ENCODE peak calls at places on chromosome 14, in ten cellular contexts. Q, W, X, R, Y, Z, P, T, F and H are unnamed samples.

GRCh38 chr14:49692895-49693737 is at the start of gene KLHDC1:
- DNase-seq in Q (peak), Z (peak), W (peak), Y (peak), X (peak), R (peak), P (peak), F (peak), T (peak), H (peak)

GRCh38 chr14:51653096-51653814 is 1.5 kb downstream of the FRMD6 start:
- DNase-seq in F (no peak), X (no peak), Y (no peak), W (peak), P (peak), Z (peak), R (peak), T (peak), Q (peak), H (peak)

GRCh38 chr14:77120771-77121743 is 20.5 kb downstream of the ZDHHC22 start:
- DNase-seq in T (no peak), W (no peak), X (no peak), P (no peak), Y (no peak), F (no peak), R (no peak), Q (no peak), Z (no peak), H (no peak)

GRCh38 chr14:76948213-76948947 is 80.1 kb downstream of the IRF2BPL start:
- DNase-seq in W (peak), Y (no peak), Z (no peak), X (no peak), P (no peak), T (no peak), F (no peak), Q (no peak), R (no peak), H (no peak)

GRCh38 chr14:56268653-56269052 is 150.4 kb downstream of the PELI2 start:
- DNase-seq in R (no peak), Y (no peak), Z (no peak), T (no peak), W (no peak), Q (no peak), F (no peak), P (no peak), X (no peak), H (no peak)

GRCh38 chr14:65360144-65360784 is 52.3 kb upstream of the FUT8 start:
- DNase-seq in X (no peak), Q (no peak), Y (no peak), W (no peak), P (no peak), F (no peak), R (no peak), Z (no peak), T (peak), H (no peak)

GRCh38 chr14:100103261-100104005 is 38.2 kb downstream of the EVL start:
- DNase-seq in F (no peak), R (no peak), T (peak), X (no peak), Q (peak), P (no peak), W (no peak), Z (no peak), Y (no peak), H (no peak)

GRCh38 chr14:49770212-49770817 is 2.4 kb downstream of the KLHDC2 start:
- DNase-seq in X (no peak), Z (peak), Y (no peak), T (no peak), W (no peak), F (no peak), Q (peak), P (peak), R (no peak), H (no peak)

DNA sequence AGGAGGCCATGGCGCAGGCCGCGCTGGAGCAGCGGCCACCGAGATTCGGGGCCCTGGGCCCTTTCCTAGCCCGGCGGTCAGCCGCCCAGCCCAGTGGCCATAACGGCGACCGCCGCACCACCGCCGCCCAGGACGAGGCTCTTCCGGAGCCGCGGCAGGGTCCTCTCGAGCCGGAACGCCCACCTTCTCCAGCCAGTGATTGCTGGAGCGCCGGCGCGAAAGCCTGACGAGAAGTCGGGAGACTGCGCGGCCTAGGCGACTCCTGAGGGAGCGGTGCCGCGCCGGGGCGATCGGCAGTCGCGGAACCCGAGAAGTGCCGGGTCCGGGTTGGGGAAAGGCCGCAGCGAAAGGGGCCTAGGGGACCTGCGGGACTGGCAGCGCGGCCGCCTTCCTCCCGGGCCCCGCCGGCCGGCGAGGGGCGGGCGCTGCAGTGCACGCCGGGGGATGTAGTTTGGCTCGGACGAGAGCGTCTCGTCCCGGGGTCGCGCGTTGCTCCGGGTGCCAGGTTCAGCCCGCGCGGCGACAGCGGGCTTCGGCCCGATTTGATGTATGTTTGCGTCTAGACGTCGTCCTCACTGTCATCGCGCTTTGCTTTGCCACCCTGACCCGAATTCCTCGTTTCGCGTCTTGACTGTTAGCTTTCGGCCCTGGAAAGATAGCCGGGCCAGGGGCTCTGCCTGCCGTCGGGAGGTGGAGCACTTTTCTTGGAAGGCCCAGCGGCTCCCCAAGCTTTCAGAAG is at the start of gene VTI1B:
- DNase-seq in P (peak), Z (peak), W (peak), Q (peak), R (peak), X (peak), F (no peak), Y (peak), T (peak), H (peak)
- TF ChIP-seq CTCF in P (peak), Z (peak), W (peak), Q (peak), R (no peak), X (no peak), F (peak), Y (no peak), T (peak), H (peak)

GRCh38 chr14:106875503-106875902 is 1349.1 kb downstream of the TMEM121 start:
- DNase-seq in T (no peak), Q (no peak), F (no peak), Z (no peak), R (no peak), Y (peak), W (peak), P (no peak), X (no peak), H (no peak)
- TF ChIP-seq CTCF in T (no peak), Q (peak), F (no peak), Z (no peak), R (no peak), Y (peak), W (peak), P (peak), X (no peak), H (no peak)

DNA sequence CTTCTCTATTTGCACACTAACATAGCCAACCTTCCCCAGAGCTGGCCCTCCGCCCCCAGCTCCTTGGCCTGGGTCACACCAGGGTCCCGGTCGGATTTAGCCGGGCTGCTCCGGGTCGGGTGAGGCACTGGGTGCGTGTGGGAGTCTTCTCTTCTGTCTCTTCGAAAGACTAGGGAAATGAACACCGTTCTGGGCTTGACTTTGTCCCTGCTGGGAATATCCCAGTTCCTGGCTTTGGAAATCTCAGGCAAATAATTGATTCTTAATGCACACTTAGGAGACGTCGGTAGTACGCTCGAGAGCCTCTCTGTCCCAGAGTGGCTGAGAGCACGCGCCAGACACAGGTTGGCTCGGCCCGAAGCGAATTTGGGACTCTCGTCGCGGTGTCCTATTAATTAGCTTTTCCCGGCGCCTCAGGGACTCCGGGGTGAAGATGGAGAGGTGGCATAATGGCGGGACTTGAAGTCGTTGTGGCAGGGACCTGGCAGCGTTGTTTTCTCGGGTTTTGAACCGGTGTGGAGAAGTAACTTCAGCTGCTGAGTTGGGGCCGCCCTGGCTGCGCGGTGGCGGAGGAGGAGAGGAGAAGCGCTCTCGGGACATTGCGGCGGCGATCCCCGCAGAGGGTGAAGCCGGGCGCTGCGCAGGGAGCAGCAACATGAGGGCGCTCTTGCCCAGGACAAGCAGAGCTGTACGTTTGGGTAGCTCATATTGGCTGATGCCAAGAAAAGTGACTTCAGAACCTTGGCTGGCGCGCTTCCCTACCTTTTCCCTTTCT is 7.5 kb downstream of the FOXG1 start:
- DNase-seq in P (no peak), W (peak), Q (peak), T (peak), R (peak), F (no peak), Z (peak), Y (no peak), X (peak), H (no peak)
- TF ChIP-seq CTCF in P (peak), W (peak), Q (peak), T (peak), R (no peak), F (peak), Z (peak), Y (no peak), X (peak), H (peak)

GRCh38 chr14:106657460-106657859 is 1131.1 kb downstream of the TMEM121 start:
- DNase-seq in X (no peak), Y (no peak), Q (no peak), W (peak), Z (no peak), T (no peak), F (no peak), P (no peak), R (no peak), H (no peak)
- TF ChIP-seq CTCF in X (no peak), Y (no peak), Q (no peak), W (peak), Z (no peak), T (no peak), F (no peak), P (no peak), R (no peak), H (no peak)

GRCh38 chr14:104871145-104871655 is 6.1 kb downstream of the CEP170B start:
- DNase-seq in R (no peak), W (no peak), T (no peak), Q (no peak), P (no peak), Z (no peak), Y (no peak), F (no peak), X (peak), H (no peak)
- TF ChIP-seq CTCF in R (no peak), W (no peak), T (no peak), Q (no peak), P (no peak), Z (no peak), Y (no peak), F (no peak), X (no peak), H (no peak)

GRCh38 chr14:91010153-91010533 is 50.3 kb downstream of the RPS6KA5 start:
- DNase-seq in P (no peak), X (no peak), T (no peak), Q (no peak), F (no peak), W (no peak), Z (no peak), R (no peak), Y (no peak), H (no peak)
- TF ChIP-seq CTCF in P (no peak), X (no peak), T (no peak), Q (no peak), F (no peak), W (no peak), Z (no peak), R (no peak), Y (no peak), H (no peak)